ENCODE peak calls at places on chromosomes 16 and 17, in eight cellular contexts. E is T-cell; Q is AG08395; W is C1 segment of cervical spinal cord; F is stimulated activated CD8-positive, alpha-beta memory T cell treated with anti-CD3 and anti-CD28 coated beads, Interleukin-4, amount 100 ng/mL, for 1 hour; H is stimulated activated naive CD8-positive, alpha-beta T cell treated with anti-CD3 and anti-CD28 coated beads, Interleukin-15, Interleukin-2, amounts not matched to agents 100 U/mL and 50 U/mL, for 24 hours; I is left ventricle myocardium inferior; G is NCI-H748 treated with DMSO at 0.1 percent for 48 hours. K is an unnamed sample.
A peak's percentile ranks its signal among the peaks of the same experiment; 100 is the strongest.

GRCh38 chr17:16478693-16479092 is 13.3 kb downstream of the LRRC75A start:
- DNase-seq in E (no peak), Q (peak; percentile 51), W (no peak), F (no peak), H (no peak), I (no peak), G (no peak), K (no peak)

GRCh38 chr16:88976359-88977027 is 514 bp downstream of the CBFA2T3 start:
- DNase-seq in E (no peak), Q (no peak), W (no peak), F (no peak), H (no peak), I (no peak), G (no peak), K (no peak)

GRCh38 chr16:53156516-53156915 is 101.7 kb downstream of the CHD9 start:
- DNase-seq in E (no peak), Q (peak; percentile 42), W (no peak), F (no peak), H (no peak), I (no peak), G (no peak), K (no peak)

GRCh38 chr17:81322271-81323082 is 27.4 kb upstream of the SLC38A10 start:
- DNase-seq in E (no peak), Q (peak; percentile 66), W (no peak), F (no peak), H (peak; percentile 66), I (no peak), G (no peak), K (no peak)

GRCh38 chr17:81685108-81685507 is 1.3 kb downstream of the HGS start:
- DNase-seq in E (no peak), Q (peak; percentile 69), W (no peak), F (no peak), H (peak; percentile 66), I (no peak), G (no peak), K (peak; percentile 82)

GRCh38 chr17:58321571-58322525 is 6.7 kb downstream of the TSPOAP1 start:
- DNase-seq in E (no peak), Q (no peak), W (no peak), F (no peak), H (no peak), I (no peak), G (no peak), K (no peak)

GRCh38 chr16:11583171-11583570 is 3.5 kb downstream of the LITAF start:
- DNase-seq in E (no peak), Q (no peak), W (no peak), F (no peak), H (no peak), I (no peak), G (no peak), K (peak; percentile 75)

GRCh38 chr17:76267051-76267576 is 2.0 kb downstream of the UBALD2 start:
- DNase-seq in E (no peak), Q (no peak), W (no peak), F (no peak), H (peak; percentile 17), I (no peak), G (no peak), K (no peak)

GRCh38 chr17:72516772-72517399 is 396.1 kb downstream of the SOX9 start:
- DNase-seq in E (no peak), Q (peak; percentile 43), W (no peak), F (no peak), H (no peak), I (no peak), G (no peak), K (peak; percentile 51)

GRCh38 chr17:57938061-57938502 is 17.1 kb downstream of the CUEDC1 start:
- DNase-seq in E (no peak), Q (no peak), W (no peak), F (no peak), H (no peak), I (no peak), G (no peak), K (no peak)

GRCh38 chr17:50312311-50312710 is 33.6 kb upstream of the XYLT2 start:
- DNase-seq in E (no peak), Q (no peak), W (no peak), F (no peak), H (no peak), I (no peak), G (no peak), K (peak; percentile 44)

GRCh38 chr16:84820305-84820684 is 510 bp downstream of the CRISPLD2 start:
- DNase-seq in E (no peak), Q (peak; percentile 36), W (peak; percentile 44), F (no peak), H (no peak), I (no peak), G (no peak), K (no peak)

GRCh38 chr16:10868562-10869469 is 8.2 kb upstream of the CIITA start:
- DNase-seq in E (no peak), Q (no peak), W (no peak), F (no peak), H (peak; percentile 28), I (peak; percentile 52), G (no peak), K (no peak)

GRCh38 chr17:63275318-63275967 is 170.7 kb downstream of the CYB561 start:
- DNase-seq in E (no peak), Q (peak; percentile 89), W (no peak), F (no peak), H (peak; percentile 7), I (no peak), G (no peak), K (peak; percentile 97)

GRCh38 chr16:84999200-84999599 is 12.1 kb downstream of the ZDHHC7 start:
- DNase-seq in E (no peak), Q (no peak), W (no peak), F (no peak), H (no peak), I (no peak), G (no peak), K (no peak)

GRCh38 chr17:76865174-76865573 is 3.0 kb upstream of the MGAT5B start:
- DNase-seq in E (no peak), Q (no peak), W (no peak), F (no peak), H (no peak), I (no peak), G (no peak), K (no peak)

GRCh38 chr16:69320731-69321073 is 9.6 kb downstream of the VPS4A start:
- DNase-seq in E (no peak), Q (no peak), W (no peak), F (no peak), H (no peak), I (no peak), G (no peak), K (no peak)

GRCh38 chr16:11379420-11379819 is 34.2 kb downstream of the RMI2 start:
- DNase-seq in E (no peak), Q (peak; percentile 32), W (no peak), F (no peak), H (peak; percentile 40), I (no peak), G (no peak), K (peak; percentile 71)

GRCh38 chr17:47687748-47688147 is 6.2 kb upstream of the TBKBP1 start:
- DNase-seq in E (no peak), Q (no peak), W (no peak), F (no peak), H (no peak), I (no peak), G (no peak), K (peak; percentile 34)

GRCh38 chr17:68204736-68205135 is 43.1 kb upstream of the AMZ2 start:
- DNase-seq in E (no peak), Q (no peak), W (peak; percentile 47), F (no peak), H (no peak), I (peak; percentile 31), G (peak; percentile 4), K (no peak)

GRCh38 chr16:85593503-85594195 is 19.5 kb upstream of the GSE1 start:
- DNase-seq in E (no peak), Q (no peak), W (peak; percentile 85), F (no peak), H (no peak), I (no peak), G (peak; percentile 84), K (no peak)

GRCh38 chr16:27863377-27863776 is 200.1 kb downstream of the GSG1L start:
- DNase-seq in E (no peak), Q (no peak), W (no peak), F (no peak), H (no peak), I (no peak), G (no peak), K (no peak)

GRCh38 chr16:67415872-67416793 is at the start of gene ZDHHC1:
- DNase-seq in E (no peak), Q (peak; percentile 89), W (peak; percentile 68), F (no peak), H (peak; percentile 78), I (peak; percentile 76), G (peak; percentile 24), K (peak; percentile 74)

GRCh38 chr16:50183316-50183715 is 30.2 kb downstream of the TENT4B start:
- DNase-seq in E (no peak), Q (peak; percentile 22), W (no peak), F (no peak), H (no peak), I (no peak), G (no peak), K (peak; percentile 86)

GRCh38 chr17:59440757-59441458 is 109.5 kb downstream of the YPEL2 start:
- DNase-seq in E (peak; percentile 70), Q (peak; percentile 90), W (peak; percentile 78), F (peak; percentile 82), H (peak; percentile 89), I (peak; percentile 86), G (peak; percentile 84), K (peak; percentile 96)

GRCh38 chr17:83203073-83203471 is 123.7 kb downstream of the METRNL start:
- DNase-seq in E (no peak), Q (peak; percentile 91), W (no peak), F (no peak), H (peak; percentile 15), I (peak; percentile 50), G (no peak), K (peak; percentile 92)

GRCh38 chr16:88599092-88599733 is 29.0 kb downstream of the ZC3H18 start:
- DNase-seq in E (no peak), Q (no peak), W (no peak), F (no peak), H (no peak), I (peak; percentile 88), G (no peak), K (no peak)

GRCh38 chr16:84449156-84450140 is 55.0 kb downstream of the MEAK7 start:
- DNase-seq in E (no peak), Q (no peak), W (no peak), F (no peak), H (no peak), I (no peak), G (peak; percentile 61), K (no peak)

GRCh38 chr16:76676356-76676755 is 399.2 kb downstream of the CNTNAP4 start:
- DNase-seq in E (no peak), Q (no peak), W (no peak), F (no peak), H (no peak), I (no peak), G (peak; percentile 19), K (no peak)

GRCh38 chr16:47939690-47940089 is 216.1 kb downstream of the ABCC12 start:
- DNase-seq in E (no peak), Q (no peak), W (no peak), F (no peak), H (no peak), I (no peak), G (no peak), K (no peak)

GRCh38 chr17:7590743-7591142 is 849 bp upstream of the SOX15 start:
- DNase-seq in E (no peak), Q (peak; percentile 67), W (no peak), F (no peak), H (no peak), I (no peak), G (no peak), K (no peak)

GRCh38 chr17:53659181-53659580 is 163.5 kb upstream of the KIF2B start:
- DNase-seq in E (no peak), Q (no peak), W (no peak), F (no peak), H (no peak), I (no peak), G (no peak), K (no peak)

GRCh38 chr17:80421381-80422090 is 6.6 kb downstream of the ENDOV start:
- DNase-seq in E (no peak), Q (no peak), W (no peak), F (no peak), H (no peak), I (no peak), G (no peak), K (no peak)

GRCh38 chr16:35687781-35688180 is 2228.4 kb downstream of the TP53TG3F start:
- DNase-seq in E (no peak), Q (no peak), W (no peak), F (no peak), H (no peak), I (no peak), G (no peak), K (no peak)

K was measured in cardiac fibroblast.